ENCODE peak calls at places on chromosome 19, in eight cellular contexts. W is AG04450; L is gastrocnemius medialis; U is dorsolateral prefrontal cortex; J is HFFc6; S is CD8-positive, alpha-beta T cell; Q is A673; O is breast epithelium. B is an unnamed sample.
A peak's percentile ranks its signal among the peaks of the same experiment; 100 is the strongest.

GRCh38 chr19:419721-420515 is 11.0 kb upstream of the C2CD4C start:
- DNase-seq in W (no peak), L (no peak), U (no peak), J (no peak), S (no peak), Q (no peak), O (no peak), B (no peak)

GRCh38 chr19:38409631-38410133 is 6.8 kb downstream of the FAM98C start:
- DNase-seq in W (no peak), L (no peak), U (no peak), J (no peak), S (no peak), Q (no peak), O (no peak), B (no peak)

GRCh38 chr19:12478234-12478941 is 6.2 kb downstream of the ZNF709 start:
- DNase-seq in W (no peak), L (no peak), U (no peak), J (no peak), S (no peak), Q (no peak), O (no peak), B (no peak)

GRCh38 chr19:8146877-8147575 is 2.4 kb downstream of the FBN3 start:
- DNase-seq in W (no peak), L (no peak), U (no peak), J (no peak), S (no peak), Q (no peak), O (no peak), B (no peak)

GRCh38 chr19:48321622-48322591 is 3.4 kb upstream of the EMP3 start:
- DNase-seq in W (peak; percentile 97), L (peak; percentile 97), U (peak; percentile 97), J (peak; percentile 98), S (peak; percentile 99), Q (peak; percentile 99), O (peak; percentile 99), B (peak; percentile 98)

GRCh38 chr19:41547569-41547968 is 28.4 kb upstream of the CEACAM21 start:
- DNase-seq in W (no peak), L (no peak), U (no peak), J (no peak), S (no peak), Q (no peak), O (no peak), B (no peak)

GRCh38 chr19:40530091-40530901 is 46.4 kb upstream of the SHKBP1 start:
- DNase-seq in W (no peak), L (no peak), U (peak; percentile 27), J (no peak), S (no peak), Q (peak; percentile 69), O (no peak), B (no peak)

GRCh38 chr19:7328647-7329046 is 20.1 kb upstream of the ARHGEF18 start:
- DNase-seq in W (no peak), L (no peak), U (no peak), J (no peak), S (no peak), Q (no peak), O (no peak), B (no peak)

GRCh38 chr19:55451163-55451521 is 8.0 kb upstream of the SHISA7 start:
- DNase-seq in W (no peak), L (no peak), U (no peak), J (no peak), S (no peak), Q (no peak), O (no peak), B (no peak)

GRCh38 chr19:55657004-55657747 is 2.3 kb downstream of the U2AF2 start:
- DNase-seq in W (no peak), L (no peak), U (no peak), J (no peak), S (no peak), Q (no peak), O (no peak), B (no peak)

GRCh38 chr19:28495046-28495445 is 717.9 kb downstream of the UQCRFS1 start:
- DNase-seq in W (no peak), L (no peak), U (no peak), J (no peak), S (no peak), Q (no peak), O (no peak), B (no peak)

GRCh38 chr19:6767357-6768235 is at the start of gene SH2D3A:
- DNase-seq in W (no peak), L (no peak), U (no peak), J (no peak), S (peak; percentile 88), Q (peak; percentile 95), O (peak; percentile 94), B (peak; percentile 87)

GRCh38 chr19:46076951-46077814 is 36.4 kb upstream of the IGFL4 start:
- DNase-seq in W (peak; percentile 56), L (no peak), U (peak; percentile 81), J (peak; percentile 76), S (no peak), Q (peak; percentile 94), O (no peak), B (peak; percentile 82)

GRCh38 chr19:6334490-6335285 is 1.3 kb upstream of the ACER1 start:
- DNase-seq in W (no peak), L (no peak), U (no peak), J (no peak), S (no peak), Q (no peak), O (no peak), B (no peak)

GRCh38 chr19:38277969-38278680 is 13.8 kb downstream of the SPINT2 start:
- DNase-seq in W (no peak), L (no peak), U (no peak), J (peak; percentile 57), S (no peak), Q (no peak), O (no peak), B (no peak)

GRCh38 chr19:58227964-58228583 is 640 bp upstream of the ZNF544 start:
- DNase-seq in W (no peak), L (no peak), U (no peak), J (no peak), S (no peak), Q (no peak), O (no peak), B (peak; percentile 75)

GRCh38 chr19:58229255-58229639 is 533 bp downstream of the ZNF544 start:
- DNase-seq in W (no peak), L (no peak), U (no peak), J (peak; percentile 16), S (no peak), Q (peak; percentile 57), O (no peak), B (no peak)

DNA sequence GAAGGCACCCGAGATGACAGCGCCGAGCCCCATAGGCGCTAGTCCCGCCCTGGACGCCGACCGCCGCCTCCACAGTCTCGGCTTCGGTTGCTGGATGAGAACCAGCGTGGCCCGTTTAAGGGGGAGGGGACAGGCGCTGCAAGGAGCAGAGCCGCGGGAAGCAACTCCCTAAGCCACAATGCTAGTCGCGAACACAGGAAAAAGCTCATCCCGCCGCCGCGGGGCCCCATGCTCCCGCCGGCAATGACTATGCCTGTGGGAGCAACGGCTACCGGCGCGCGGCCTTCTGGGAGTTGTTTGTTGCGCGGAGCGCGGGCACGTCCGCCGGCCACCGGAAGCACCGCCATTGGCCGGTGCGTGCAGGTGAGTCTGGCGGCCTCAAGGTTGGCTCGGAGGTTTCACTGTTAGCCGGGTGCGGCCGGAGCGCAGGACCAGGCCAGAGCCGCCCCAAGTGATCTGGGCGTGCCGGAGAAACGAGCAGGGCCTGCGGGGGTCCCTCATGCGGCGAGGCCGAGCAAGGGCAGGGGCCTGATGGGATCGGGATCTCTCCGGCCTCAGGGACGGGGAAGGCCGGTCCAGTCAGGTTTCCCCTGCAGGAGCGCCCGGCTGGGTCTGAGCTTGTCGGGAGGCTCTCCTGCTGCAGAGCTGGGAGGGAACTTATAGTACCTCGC is at the start of gene ZNF544:
- DNase-seq in W (peak; percentile 15), L (peak; percentile 9), U (peak; percentile 81), J (peak; percentile 75), S (no peak), Q (peak; percentile 87), O (peak; percentile 73), B (peak; percentile 84)
- TF ChIP-seq CTCF in W (peak; percentile 40), L (no peak), U (no peak), J (peak; percentile 58), S (no peak), Q (no peak), O (no peak), B (peak; percentile 61)

DNA sequence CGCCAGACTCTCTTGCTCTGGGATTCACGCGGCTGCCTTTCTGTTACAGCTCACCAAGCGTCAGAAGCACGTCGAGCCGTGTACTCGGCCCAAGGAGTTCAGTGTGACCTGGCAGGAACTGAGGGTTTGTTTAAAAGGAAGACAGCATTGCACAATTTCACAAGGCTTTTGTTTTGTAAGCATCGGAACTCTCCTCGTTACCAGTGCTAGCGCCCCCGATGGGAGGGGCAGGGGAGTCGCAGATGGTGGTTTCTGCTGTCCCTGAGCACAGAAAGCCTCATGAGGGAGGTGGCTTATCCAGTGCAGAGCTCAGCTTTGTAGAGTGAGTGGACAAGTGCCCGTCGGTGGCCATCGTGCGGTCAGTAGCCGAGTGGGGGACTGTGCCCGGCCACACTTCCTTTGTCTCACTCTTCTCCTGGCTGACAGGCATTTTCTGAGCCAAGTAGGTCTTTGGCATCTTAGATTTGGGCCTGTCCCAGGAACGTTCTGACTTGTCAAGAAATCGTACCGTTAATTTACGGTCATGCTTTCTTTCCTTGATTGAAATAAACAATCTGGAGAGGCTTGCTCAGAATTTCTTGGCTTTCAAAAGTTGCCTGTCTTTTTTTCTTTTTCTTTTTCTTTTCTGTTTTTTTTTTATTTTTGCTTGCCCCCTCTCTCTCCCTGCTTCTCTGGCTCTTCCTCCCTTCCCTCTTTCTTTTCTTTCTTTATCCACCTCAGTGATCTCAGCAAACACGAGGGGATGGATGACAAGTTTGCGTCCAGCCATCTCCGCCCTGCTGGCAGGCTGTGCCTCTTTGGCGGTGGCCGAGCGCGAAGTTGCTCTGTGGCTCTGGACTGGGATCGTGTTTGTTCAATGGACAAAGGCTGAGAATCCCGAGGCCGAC is 7.7 kb downstream of the KDM4B start:
- DNase-seq in W (peak; percentile 91), L (peak; percentile 92), U (peak; percentile 53), J (peak; percentile 98), S (no peak), Q (peak; percentile 51), O (peak; percentile 74), B (no peak)
- TF ChIP-seq CTCF in W (peak; percentile 68), L (peak; percentile 36), U (no peak), J (peak; percentile 79), S (no peak), Q (peak; percentile 49), O (peak; percentile 50), B (peak; percentile 30)

GRCh38 chr19:18637644-18638630 is 1.1 kb downstream of the KLHL26 start:
- DNase-seq in W (no peak), L (no peak), U (no peak), J (no peak), S (no peak), Q (no peak), O (no peak), B (no peak)
- TF ChIP-seq CTCF in W (no peak), L (no peak), U (no peak), J (no peak), S (no peak), Q (no peak), O (no peak), B (no peak)

DNA sequence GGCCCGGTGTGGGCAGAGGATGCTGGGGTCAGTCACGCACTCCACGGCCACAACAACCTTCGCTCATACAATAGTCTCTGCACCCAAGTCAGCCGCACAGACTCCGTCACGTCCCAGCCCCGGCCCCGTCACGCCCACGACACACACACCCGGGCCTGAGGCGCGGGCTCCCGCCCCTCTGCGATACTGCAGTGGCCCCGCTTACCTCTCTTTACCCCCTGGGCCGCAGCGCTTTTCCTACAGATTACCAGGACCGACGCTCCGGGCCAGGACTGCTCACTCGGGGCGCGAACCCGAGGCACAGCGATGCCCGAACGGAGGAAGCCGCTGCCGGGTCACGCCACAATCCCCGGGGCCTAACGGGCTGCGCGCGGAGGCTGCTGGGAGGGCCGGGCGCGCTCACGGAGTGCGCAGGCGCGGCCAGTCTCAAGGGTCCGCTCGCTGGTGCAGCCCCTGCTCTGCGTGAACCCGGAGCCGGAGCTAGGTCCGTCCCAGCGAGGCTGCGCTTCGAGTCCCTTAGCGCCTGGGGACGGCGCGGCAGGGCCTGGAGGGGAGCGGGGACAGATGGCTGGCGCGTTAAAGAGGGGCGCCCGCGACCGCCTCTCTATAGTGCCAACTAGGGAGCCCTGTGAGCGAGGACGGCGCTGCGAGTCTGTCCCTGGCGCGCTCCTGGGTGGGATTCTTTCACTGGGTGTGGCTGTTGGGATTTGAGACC is at the start of gene ZFP82:
- DNase-seq in W (peak; percentile 27), L (peak; percentile 8), U (peak; percentile 72), J (peak; percentile 16), S (peak; percentile 56), Q (peak; percentile 92), O (peak; percentile 68), B (peak; percentile 90)
- TF ChIP-seq CTCF in W (no peak), L (no peak), U (no peak), J (no peak), S (no peak), Q (no peak), O (no peak), B (no peak)

B was measured in type B pancreatic cell.